ENCODE peak calls at places on chromosomes 2 and 18, in nine cellular contexts. L is tibial artery; Y is A549; N is CD8-positive, alpha-beta T cell; W is IMR-90; H is left lung; C is kidney; E is uterus; I is tibial nerve. T is an unnamed sample. For H3K9me3, the result is how much of the 10 kb centered on the place peaks cover.

GRCh38 chr2:141611143-141611571 is 519.7 kb downstream of the LRP1B start:
- DNase-seq in E (no peak), L (no peak), W (peak), C (no peak), H (no peak), N (no peak), I (no peak), Y (no peak), T (no peak)

GRCh38 chr2:174722942-174723598 is 41.2 kb downstream of the CHRNA1 start:
- DNase-seq in N (no peak), I (no peak), L (no peak), E (no peak), W (no peak), C (no peak), H (no peak), Y (no peak), T (no peak)

GRCh38 chr2:48414980-48415764 is 114.8 kb upstream of the STON1 start:
- DNase-seq in Y (no peak), E (no peak), C (no peak), N (no peak), I (no peak), H (no peak), W (no peak), L (no peak), T (no peak)

GRCh38 chr2:3291113-3291512 is 86.5 kb downstream of the EIPR1 start:
- DNase-seq in W (no peak), E (no peak), Y (no peak), N (no peak), L (no peak), I (no peak), H (peak), C (no peak), T (no peak)

GRCh38 chr2:32825291-32825712 is 121.5 kb upstream of the LTBP1 start:
- DNase-seq in I (peak), C (no peak), N (no peak), Y (no peak), E (peak), H (no peak), W (peak), L (peak), T (peak)

GRCh38 chr2:141187063-141187429 is 943.8 kb downstream of the LRP1B start:
- DNase-seq in W (no peak), E (no peak), C (no peak), N (no peak), L (no peak), I (no peak), Y (no peak), H (no peak), T (no peak)

GRCh38 chr2:215879977-215880940 is 133.1 kb downstream of the MREG start:
- DNase-seq in N (no peak), C (no peak), I (no peak), H (no peak), Y (no peak), E (no peak), W (peak), L (no peak), T (no peak)

GRCh38 chr18:74040459-74041332 is 106.9 kb downstream of the FBXO15 start:
- DNase-seq in N (peak), I (no peak), H (peak), Y (peak), E (no peak), C (no peak), W (peak), L (no peak), T (no peak)

GRCh38 chr2:201879986-201880385 is 73.6 kb downstream of the CDK15 start:
- DNase-seq in N (no peak), C (no peak), I (no peak), H (no peak), E (no peak), L (no peak), Y (no peak), W (peak), T (no peak)

GRCh38 chr2:237213325-237214040 is 127.8 kb downstream of the COPS8 start:
- DNase-seq in C (peak), Y (peak), N (no peak), E (peak), L (peak), W (peak), I (no peak), H (no peak), T (peak)

GRCh38 chr2:43759195-43759594 is 14.6 kb upstream of the DYNC2LI1 start:
- DNase-seq in N (no peak), C (no peak), I (no peak), Y (peak), W (peak), L (peak), H (no peak), E (no peak), T (no peak)

GRCh38 chr2:113895819-113896563 is 6.1 kb downstream of the ACTR3 start:
- DNase-seq in C (no peak), I (no peak), L (no peak), W (no peak), H (no peak), E (no peak), Y (no peak), N (no peak), T (no peak)
- H3K4me3 ChIP-seq in C (no peak), I (no peak), L (no peak), W (no peak), H (no peak), E (no peak), Y (no peak), N (no peak), T (no peak)

DNA sequence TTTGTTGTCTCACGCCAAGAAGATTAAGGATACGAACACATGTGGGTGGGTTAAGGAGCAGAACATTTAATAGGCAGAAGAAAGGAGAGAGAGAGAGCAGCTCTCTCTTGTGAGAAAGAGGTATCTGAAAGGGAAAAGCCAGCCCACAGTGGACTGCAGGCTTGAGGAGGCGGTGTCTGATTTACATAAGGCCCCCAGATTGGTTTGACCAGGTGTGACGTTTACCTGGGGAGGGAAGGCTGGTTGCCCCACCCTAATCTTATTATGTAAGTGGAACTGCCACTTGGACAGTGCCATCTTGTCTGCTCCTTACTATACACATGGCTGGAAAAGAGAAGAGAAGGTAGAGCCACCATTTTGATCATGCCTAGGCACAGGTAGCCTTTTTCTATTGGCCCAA is 189.2 kb downstream of the NCK2 start:
- DNase-seq in N (no peak), L (no peak), C (no peak), I (no peak), H (no peak), W (no peak), Y (no peak), E (no peak), T (no peak)
- H3K9me3 ChIP-seq in N (under half), L (under half), C (under half), I (under half), H (under half), W (under half), Y (under half), E (under half), T (under half)

GRCh38 chr2:69308338-69308737 is 78.7 kb downstream of the GFPT1 start:
- DNase-seq in H (no peak), Y (no peak), L (no peak), C (no peak), E (no peak), N (no peak), I (no peak), W (no peak), T (no peak)

GRCh38 chr2:69309336-69310048 is 77.5 kb downstream of the GFPT1 start:
- DNase-seq in I (no peak), Y (peak), E (peak), H (no peak), L (peak), C (no peak), W (peak), N (no peak), T (peak)

GRCh38 chr2:69311017-69311416 is 76.0 kb downstream of the GFPT1 start:
- DNase-seq in L (no peak), H (no peak), C (no peak), W (peak), E (no peak), I (no peak), Y (no peak), N (no peak), T (no peak)

GRCh38 chr2:69307696-69308064 is 79.3 kb downstream of the GFPT1 start:
- DNase-seq in E (no peak), Y (no peak), N (no peak), W (no peak), H (no peak), C (no peak), L (no peak), I (no peak), T (no peak)

GRCh38 chr2:69310267-69310666 is 76.8 kb downstream of the GFPT1 start:
- DNase-seq in E (no peak), I (no peak), L (no peak), W (no peak), C (no peak), N (no peak), Y (no peak), H (no peak), T (no peak)
- H3K4me3 ChIP-seq in E (no peak), I (no peak), L (no peak), W (no peak), C (no peak), N (no peak), Y (no peak), H (no peak), T (no peak)

GRCh38 chr2:67008114-67008513 is 389.0 kb upstream of the ETAA1 start:
- DNase-seq in I (no peak), C (no peak), H (no peak), W (no peak), N (no peak), E (no peak), Y (no peak), L (no peak), T (no peak)

GRCh38 chr2:67018318-67018717 is 378.8 kb upstream of the ETAA1 start:
- DNase-seq in W (no peak), L (no peak), Y (no peak), I (no peak), E (no peak), C (no peak), N (no peak), H (no peak), T (no peak)

GRCh38 chr2:67015681-67016080 is 381.5 kb upstream of the ETAA1 start:
- DNase-seq in C (no peak), N (no peak), H (no peak), Y (no peak), L (no peak), E (no peak), I (no peak), W (no peak), T (no peak)

GRCh38 chr2:67012165-67012564 is 385.0 kb upstream of the ETAA1 start:
- DNase-seq in N (no peak), I (no peak), L (no peak), Y (no peak), W (no peak), C (no peak), E (no peak), H (no peak), T (no peak)

GRCh38 chr2:67013821-67014220 is 383.3 kb upstream of the ETAA1 start:
- DNase-seq in Y (no peak), E (no peak), N (no peak), L (no peak), I (no peak), H (no peak), C (no peak), W (peak), T (no peak)
- H3K9me3 ChIP-seq in Y (under half), E (under half), N (under half), L (under half), I (under half), H (under half), C (under half), W (under half), T (under half)

DNA sequence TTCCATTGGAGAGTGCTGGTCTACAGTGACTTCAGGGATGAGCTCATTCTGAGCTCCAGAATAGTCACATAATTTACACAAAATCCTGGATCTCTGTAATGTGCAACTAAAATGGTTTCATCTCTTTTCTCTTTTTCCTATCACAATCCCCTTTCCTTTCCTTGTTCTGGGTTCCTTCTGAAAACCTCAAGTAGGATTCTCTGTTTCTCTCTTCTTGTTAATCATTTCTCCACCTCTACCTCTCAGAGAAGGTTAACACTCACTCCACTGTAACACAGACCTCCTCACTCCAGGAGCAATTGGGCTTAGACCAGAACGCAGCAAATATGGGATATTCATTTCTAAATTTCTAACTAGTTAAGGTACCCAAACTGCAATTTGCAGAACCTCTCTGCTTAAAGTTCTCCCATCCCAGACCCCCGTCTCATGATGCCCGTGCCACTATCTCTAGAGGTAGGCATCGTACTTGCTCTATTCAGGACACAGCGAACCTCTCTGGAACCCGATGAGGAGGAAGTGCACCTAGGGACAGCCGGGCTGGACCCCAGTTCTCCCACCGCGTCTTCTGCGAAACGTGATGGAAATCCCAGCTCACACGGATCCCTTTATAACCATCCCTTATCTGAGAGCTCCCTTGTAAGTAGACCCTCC is 1.4 kb downstream of the FOXI3 start:
- DNase-seq in L (no peak), I (no peak), E (no peak), Y (no peak), C (no peak), N (no peak), W (no peak), H (no peak), T (no peak)
- H3K4me3 ChIP-seq in L (no peak), I (no peak), E (no peak), Y (no peak), C (no peak), N (no peak), W (no peak), H (no peak), T (no peak)

T was measured in left ventricle myocardium inferior.